ENCODE peak calls at places on chromosome 6, in five cellular contexts. A is heart left ventricle, L is T47D, H is epithelial cell of prostate, B is GM23248. X is an unnamed sample.

GRCh38 chr6:88599561-88599960 is 363.9 kb downstream of the RNGTT start:
- DNase-seq in A (no peak), L (no peak), H (no peak), B (no peak), X (no peak)

GRCh38 chr6:79143320-79143898 is 65.4 kb upstream of the PHIP start:
- DNase-seq in A (no peak), L (no peak), H (no peak), B (no peak), X (no peak)

GRCh38 chr6:7268362-7269310 is 44.4 kb downstream of the SSR1 start:
- DNase-seq in A (no peak), L (no peak), H (no peak), B (no peak), X (no peak)

GRCh38 chr6:41488392-41489129 is 57.6 kb upstream of the FOXP4 start:
- DNase-seq in A (no peak), L (no peak), H (no peak), B (peak), X (no peak)

GRCh38 chr6:111565316-111566221 is 40.1 kb downstream of the TRAF3IP2 start:
- DNase-seq in A (no peak), L (peak), H (no peak), B (no peak), X (no peak)

GRCh38 chr6:31585531-31585930 is 546 bp upstream of the LST1 start:
- DNase-seq in A (no peak), L (peak), H (no peak), B (peak), X (no peak)

GRCh38 chr6:76644231-76644630 is 571.8 kb upstream of the IMPG1 start:
- DNase-seq in A (no peak), L (no peak), H (no peak), B (peak), X (peak)

GRCh38 chr6:89862698-89863097 is 31.6 kb upstream of the GJA10 start:
- DNase-seq in A (no peak), L (no peak), H (no peak), B (no peak), X (no peak)

GRCh38 chr6:105321207-105321606 is 81.7 kb downstream of the PREP start:
- DNase-seq in A (no peak), L (no peak), H (no peak), B (no peak), X (no peak)

GRCh38 chr6:87095056-87095527 is at the start of gene CGA:
- DNase-seq in A (no peak), L (peak), H (no peak), B (no peak), X (no peak)

GRCh38 chr6:17865243-17865642 is 122.2 kb downstream of the KIF13A start:
- DNase-seq in A (no peak), L (peak), H (peak), B (peak), X (peak)

GRCh38 chr6:116010400-116011095 is 50.1 kb downstream of the FRK start:
- DNase-seq in A (peak), L (peak), H (peak), B (peak), X (no peak)

GRCh38 chr6:161274488-161274858 is 612 bp upstream of the AGPAT4 start:
- DNase-seq in A (no peak), L (no peak), H (no peak), B (no peak), X (no peak)